ENCODE peak calls at places on chromosomes 13 and 19, in nine cellular contexts. S is NCI-H1417, Q is T-helper 17 cell, B is mucosa of descending colon, L is M059J, G is left ventricle myocardium inferior, D is COR-L47, E is A172, Y is GM12864. H is an unnamed sample.

GRCh38 chr13:105611424-105611823 is 924.0 kb downstream of the EFNB2 start:
- DNase-seq in D (no peak), B (no peak), Y (no peak), L (peak), S (no peak), Q (no peak), E (peak), G (no peak), H (no peak)

GRCh38 chr13:47109028-47109427 is 212.2 kb upstream of the HTR2A start:
- DNase-seq in S (no peak), B (no peak), Q (no peak), Y (no peak), L (no peak), G (no peak), D (no peak), E (no peak), H (no peak)

GRCh38 chr13:44474122-44474910 is 100.7 kb downstream of the SERP2 start:
- DNase-seq in E (peak), L (peak), S (no peak), B (no peak), D (no peak), G (no peak), Y (no peak), Q (no peak), H (no peak)

GRCh38 chr19:58154287-58154678 is 3.7 kb upstream of the ZNF329 start:
- DNase-seq in D (no peak), Q (no peak), B (peak), S (no peak), G (peak), Y (no peak), E (no peak), L (peak), H (peak)

GRCh38 chr19:47613165-47614146 is 4.5 kb downstream of the BICRA start:
- DNase-seq in S (no peak), G (no peak), L (peak), D (no peak), B (no peak), Q (no peak), E (no peak), Y (no peak), H (no peak)

GRCh38 chr13:105474983-105475382 is 1060.5 kb downstream of the EFNB2 start:
- DNase-seq in D (no peak), Q (no peak), L (peak), S (peak), G (no peak), Y (no peak), B (no peak), E (peak), H (no peak)

GRCh38 chr19:48644839-48645651 is 942 bp downstream of the CA11 start:
- DNase-seq in B (peak), S (peak), E (peak), Q (peak), G (peak), Y (no peak), L (peak), D (peak), H (peak)

GRCh38 chr19:2289714-2290435 is 7.9 kb upstream of the PEAK3 start:
- DNase-seq in Q (no peak), B (peak), Y (peak), L (no peak), D (no peak), G (peak), E (no peak), S (no peak), H (no peak)

GRCh38 chr19:17289489-17289888 is 7.8 kb downstream of the ANKLE1 start:
- DNase-seq in E (peak), Y (peak), L (no peak), D (no peak), Q (no peak), G (peak), B (peak), S (no peak), H (peak)

GRCh38 chr19:55538132-55538531 is 1.2 kb upstream of the SBK2 start:
- DNase-seq in Y (no peak), Q (no peak), E (no peak), S (no peak), L (no peak), B (no peak), G (no peak), D (no peak), H (no peak)

GRCh38 chr19:30224689-30225606 is 147.2 kb upstream of the ZNF536 start:
- DNase-seq in D (no peak), B (no peak), S (no peak), E (no peak), L (peak), Y (no peak), G (no peak), Q (no peak), H (no peak)

GRCh38 chr13:31051999-31052398 is 109.7 kb downstream of the HSPH1 start:
- DNase-seq in Q (no peak), G (no peak), L (peak), Y (no peak), S (no peak), E (no peak), D (no peak), B (no peak), H (no peak)

GRCh38 chr19:30061557-30062330 is 119.7 kb downstream of the URI1 start:
- DNase-seq in B (no peak), G (no peak), Q (no peak), L (no peak), Y (no peak), E (no peak), D (no peak), S (no peak), H (no peak)

GRCh38 chr13:42113478-42113877 is 65.0 kb downstream of the DGKH start:
- DNase-seq in G (no peak), Q (no peak), D (no peak), Y (no peak), B (no peak), S (no peak), E (no peak), L (no peak), H (no peak)

GRCh38 chr13:75656590-75656989 is 20.5 kb downstream of the LMO7 start:
- DNase-seq in Y (no peak), B (no peak), S (no peak), Q (no peak), E (peak), L (peak), D (no peak), G (no peak), H (no peak)

GRCh38 chr13:71517004-71517403 is 350.0 kb downstream of the DACH1 start:
- DNase-seq in G (no peak), D (no peak), B (no peak), Q (no peak), Y (no peak), S (no peak), L (no peak), E (peak), H (no peak)

GRCh38 chr19:34308381-34309367 is 54.3 kb downstream of the GARRE1 start:
- DNase-seq in B (no peak), Y (peak), S (no peak), L (no peak), E (no peak), D (no peak), G (no peak), Q (peak), H (no peak)

GRCh38 chr19:10566658-10567410 is 1.0 kb upstream of the KRI1 start:
- DNase-seq in G (no peak), B (peak), Q (no peak), L (no peak), D (no peak), E (no peak), Y (peak), S (no peak), H (no peak)

GRCh38 chr19:48461982-48462655 is 6.7 kb downstream of the KCNJ14 start:
- DNase-seq in G (no peak), E (no peak), B (no peak), S (no peak), L (no peak), D (no peak), Q (no peak), Y (no peak), H (no peak)

GRCh38 chr19:46226438-46226973 is 3.0 kb upstream of the IGFL1 start:
- DNase-seq in Q (no peak), B (no peak), S (no peak), G (peak), L (peak), Y (no peak), E (peak), D (no peak), H (no peak)

GRCh38 chr19:38500450-38500849 is 67.0 kb downstream of the RYR1 start:
- DNase-seq in Y (no peak), G (no peak), E (no peak), Q (no peak), S (no peak), D (no peak), B (no peak), L (no peak), H (no peak)

GRCh38 chr13:38180670-38181069 is 169.0 kb upstream of the UFM1 start:
- DNase-seq in Y (no peak), S (no peak), B (no peak), L (peak), D (no peak), G (no peak), Q (no peak), E (peak), H (no peak)

GRCh38 chr13:113860051-113860471 is 3.8 kb downstream of the GAS6 start:
- DNase-seq in B (peak), S (no peak), Q (no peak), L (no peak), E (no peak), D (no peak), Y (no peak), G (no peak), H (peak)

GRCh38 chr13:44523176-44524017 is 52.7 kb downstream of the TSC22D1 start:
- DNase-seq in G (no peak), D (no peak), L (peak), B (no peak), S (no peak), Y (peak), E (peak), Q (no peak), H (no peak)

GRCh38 chr19:16541526-16542044 is 652 bp downstream of the CHERP start:
- DNase-seq in L (peak), B (no peak), S (no peak), G (no peak), Q (no peak), E (peak), Y (no peak), D (no peak), H (no peak)

GRCh38 chr13:42379241-42379640 is 107.3 kb downstream of the AKAP11 start:
- DNase-seq in L (no peak), D (no peak), Q (no peak), Y (no peak), G (no peak), E (no peak), S (no peak), B (no peak), H (no peak)

GRCh38 chr13:74443623-74444022 is 309.4 kb upstream of the KLF12 start:
- DNase-seq in E (peak), Y (no peak), L (peak), Q (no peak), D (no peak), G (no peak), S (no peak), B (no peak), H (no peak)

GRCh38 chr13:59269476-59269875 is 894.3 kb downstream of the DIAPH3 start:
- DNase-seq in S (no peak), B (no peak), D (no peak), E (peak), Y (no peak), L (peak), G (no peak), Q (no peak), H (no peak)

GRCh38 chr19:47018923-47019322 is 714 bp upstream of the NPAS1 start:
- DNase-seq in D (no peak), Y (no peak), B (no peak), S (no peak), E (no peak), L (no peak), Q (no peak), G (no peak), H (no peak)

GRCh38 chr13:114258589-114258988 is 22.8 kb upstream of the UPF3A start:
- DNase-seq in D (no peak), E (no peak), Y (no peak), S (no peak), Q (no peak), L (no peak), G (no peak), B (no peak), H (no peak)

GRCh38 chr19:35209646-35210045 is 18.9 kb downstream of the FAM187B start:
- DNase-seq in G (no peak), Q (no peak), B (no peak), L (no peak), E (no peak), S (no peak), Y (no peak), D (no peak), H (no peak)

GRCh38 chr19:5960005-5961001 is 17.6 kb downstream of the RANBP3 start:
- DNase-seq in Q (no peak), D (no peak), G (peak), Y (no peak), L (no peak), B (no peak), S (peak), E (no peak), H (peak)

GRCh38 chr19:17406039-17406886 is 833 bp upstream of the BST2 start:
- DNase-seq in Q (no peak), Y (no peak), D (no peak), E (peak), S (no peak), B (no peak), G (no peak), L (peak), H (no peak)

GRCh38 chr19:16025108-16026101 is 50.9 kb upstream of the TPM4 start:
- DNase-seq in Y (no peak), B (no peak), L (peak), E (peak), D (no peak), S (no peak), Q (no peak), G (no peak), H (peak)

GRCh38 chr19:47518139-47518538 is 3.3 kb upstream of the NAPA start:
- DNase-seq in L (no peak), G (no peak), D (no peak), Y (peak), S (no peak), E (no peak), Q (no peak), B (no peak), H (no peak)

GRCh38 chr13:44108345-44108858 is 228.7 kb downstream of the LACC1 start:
- DNase-seq in D (no peak), B (peak), Q (no peak), S (no peak), E (no peak), G (peak), L (peak), Y (no peak), H (no peak)

GRCh38 chr19:37306383-37306963 is 64.4 kb upstream of the ZNF527 start:
- DNase-seq in D (no peak), B (no peak), G (no peak), S (no peak), Y (no peak), Q (no peak), L (no peak), E (no peak), H (no peak)

GRCh38 chr13:106597759-106598395 is 29.9 kb upstream of the ARGLU1 start:
- DNase-seq in E (no peak), G (no peak), Y (no peak), Q (no peak), D (no peak), B (no peak), L (no peak), S (peak), H (no peak)

H was measured in pancreas.